ENCODE peak calls at places on chromosomes 3 and 15, in ten cellular contexts. T is ecto neural progenitor cell, H is NCI-H748 treated with DMSO at 0.1 percent for 48 hours, M is NCI-H345, P is T-helper 9 cell, C is dermis blood vessel endothelial cell, F is neuronal stem cell, W is HEK293T, I is breast epithelium, K is dorsolateral prefrontal cortex. L is an unnamed sample.

GRCh38 chr15:42083605-42083908 is 10.8 kb downstream of the PLA2G4D start:
- DNase-seq in T (no peak), K (no peak), W (no peak), M (no peak), H (no peak), I (no peak), F (no peak), P (no peak), C (no peak), L (no peak)

GRCh38 chr15:100919481-100920405 is 586 bp downstream of the LRRK1 start:
- DNase-seq in W (no peak), K (no peak), F (no peak), H (no peak), T (peak; percentile 64), P (no peak), M (no peak), I (no peak), C (peak; percentile 41), L (no peak)

GRCh38 chr3:4416961-4417360 is 50.1 kb downstream of the SUMF1 start:
- DNase-seq in T (no peak), C (peak; percentile 80), H (no peak), F (no peak), I (peak; percentile 78), P (no peak), K (no peak), M (no peak), W (no peak), L (no peak)

GRCh38 chr3:113844622-113845222 is 6.1 kb downstream of the GRAMD1C start:
- DNase-seq in T (no peak), I (no peak), C (peak; percentile 68), H (no peak), K (no peak), F (peak; percentile 39), P (no peak), M (peak; percentile 11), W (peak; percentile 45), L (no peak)

GRCh38 chr3:193118907-193119306 is 122.1 kb upstream of the PLAAT1 start:
- DNase-seq in H (no peak), C (no peak), F (no peak), I (no peak), W (no peak), K (no peak), T (no peak), M (no peak), P (no peak), L (no peak)

GRCh38 chr15:76988874-76989780 is 5.8 kb upstream of the PSTPIP1 start:
- DNase-seq in P (no peak), T (no peak), W (no peak), C (peak; percentile 33), F (no peak), K (no peak), H (no peak), M (no peak), I (no peak), L (no peak)

GRCh38 chr15:40313531-40314398 is 6.0 kb upstream of the PLCB2 start:
- DNase-seq in T (no peak), I (no peak), H (peak; percentile 43), K (no peak), C (peak; percentile 73), W (no peak), M (peak; percentile 87), F (no peak), P (peak; percentile 19), L (no peak)

GRCh38 chr15:78306176-78306774 is 6.9 kb upstream of the SKIC8 start:
- DNase-seq in T (no peak), W (no peak), K (no peak), I (no peak), F (no peak), C (peak; percentile 17), M (no peak), H (no peak), P (no peak), L (no peak)